ENCODE peak calls at places on chromosome 15, in six cellular contexts. D, E, T, H, I and X are unnamed samples.
A peak's percentile ranks its signal among the peaks of the same experiment; 100 is the strongest.

GRCh38 chr15:47027322-47027946 is 689.9 kb upstream of the SEMA6D start:
- DNase-seq in D (no peak), E (no peak), T (no peak), H (no peak), I (no peak), X (no peak)

GRCh38 chr15:84681822-84682221 is 23.8 kb upstream of the NMB start:
- DNase-seq in D (no peak), E (no peak), T (no peak), H (no peak), I (peak; percentile 53), X (no peak)

GRCh38 chr15:99050328-99050980 is 42.9 kb upstream of the PGPEP1L start:
- DNase-seq in D (no peak), E (no peak), T (no peak), H (no peak), I (no peak), X (no peak)

GRCh38 chr15:28020644-28021043 is 78.5 kb downstream of the OCA2 start:
- DNase-seq in D (no peak), E (no peak), T (no peak), H (no peak), I (no peak), X (no peak)

GRCh38 chr15:60760646-60761504 is 281.9 kb upstream of the ICE2 start:
- DNase-seq in D (no peak), E (no peak), T (no peak), H (no peak), I (no peak), X (no peak)

GRCh38 chr15:100311829-100312228 is 29.9 kb downstream of the ADAMTS17 start:
- DNase-seq in D (no peak), E (no peak), T (no peak), H (no peak), I (no peak), X (peak; percentile 32)

GRCh38 chr15:99826146-99826745 is 93.0 kb upstream of the LYSMD4 start:
- DNase-seq in D (no peak), E (no peak), T (no peak), H (no peak), I (no peak), X (no peak)

GRCh38 chr15:53979051-53979788 is 979 bp downstream of the UNC13C start:
- DNase-seq in D (no peak), E (no peak), T (no peak), H (no peak), I (no peak), X (no peak)

GRCh38 chr15:98442379-98442833 is 205.9 kb upstream of the IGF1R start:
- DNase-seq in D (no peak), E (peak; percentile 67), T (peak; percentile 45), H (peak; percentile 51), I (no peak), X (peak; percentile 89)

GRCh38 chr15:85024509-85025336 is 43.1 kb downstream of the PDE8A start:
- DNase-seq in D (no peak), E (no peak), T (no peak), H (peak; percentile 46), I (no peak), X (no peak)

GRCh38 chr15:98599911-98600685 is 48.2 kb upstream of the IGF1R start:
- DNase-seq in D (peak; percentile 64), E (no peak), T (peak; percentile 29), H (no peak), I (no peak), X (no peak)

GRCh38 chr15:55737373-55737772 is 5.6 kb downstream of the PRTG start:
- DNase-seq in D (no peak), E (peak; percentile 91), T (no peak), H (no peak), I (no peak), X (peak; percentile 25)

GRCh38 chr15:51841401-51842040 is 12.1 kb downstream of the TMOD3 start:
- DNase-seq in D (no peak), E (no peak), T (no peak), H (no peak), I (no peak), X (no peak)
- H3K4me1 ChIP-seq in D (peaks cover 28% of the 10 kb centered on the region), E (peaks cover 8% of the 10 kb centered on the region), T (peaks cover 17% of the 10 kb centered on the region), H (peaks cover 68% of the 10 kb centered on the region), I (peaks cover 82% of the 10 kb centered on the region), X (peaks cover 25% of the 10 kb centered on the region)

DNA sequence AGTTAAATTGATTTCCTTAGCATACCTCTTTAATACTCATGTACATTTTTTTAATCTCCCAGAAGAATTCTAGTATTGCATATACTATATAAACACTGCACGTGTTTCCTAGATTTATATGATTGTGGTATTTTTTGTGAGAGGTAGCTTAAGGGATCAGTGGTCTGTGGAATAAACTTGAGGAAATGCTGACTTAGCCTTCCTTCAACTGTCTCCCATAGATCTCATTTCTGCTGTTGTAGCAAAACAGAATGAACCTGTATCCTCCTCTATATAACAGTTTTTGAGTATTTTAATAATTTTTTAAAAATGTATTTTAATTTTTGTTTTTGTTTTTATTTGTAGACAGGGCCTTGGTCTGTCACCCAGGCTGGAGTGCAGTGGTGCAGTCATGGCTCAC is 86.8 kb downstream of the TCF12 start:
- DNase-seq in D (no peak), E (no peak), T (no peak), H (no peak), I (no peak), X (no peak)
- H3K27ac ChIP-seq in D (no peak overlapping the region), E (no peak overlapping the region), T (no peak overlapping the region), H (no peak overlapping the region), I (no peak overlapping the region), X (no peak overlapping the region)

GRCh38 chr15:82805994-82806406 is at the start of gene FSD2:
- DNase-seq in D (no peak), E (no peak), T (peak; percentile 11), H (no peak), I (no peak), X (peak; percentile 49)

GRCh38 chr15:82804575-82804949 is 1.3 kb downstream of the FSD2 start:
- DNase-seq in D (no peak), E (no peak), T (no peak), H (peak; percentile 7), I (no peak), X (no peak)

GRCh38 chr15:82802497-82802896 is 3.4 kb downstream of the FSD2 start:
- DNase-seq in D (no peak), E (no peak), T (no peak), H (no peak), I (no peak), X (no peak)

GRCh38 chr15:82807920-82808633 is 1.4 kb upstream of the WHAMM start:
- DNase-seq in D (no peak), E (no peak), T (no peak), H (no peak), I (no peak), X (no peak)

DNA sequence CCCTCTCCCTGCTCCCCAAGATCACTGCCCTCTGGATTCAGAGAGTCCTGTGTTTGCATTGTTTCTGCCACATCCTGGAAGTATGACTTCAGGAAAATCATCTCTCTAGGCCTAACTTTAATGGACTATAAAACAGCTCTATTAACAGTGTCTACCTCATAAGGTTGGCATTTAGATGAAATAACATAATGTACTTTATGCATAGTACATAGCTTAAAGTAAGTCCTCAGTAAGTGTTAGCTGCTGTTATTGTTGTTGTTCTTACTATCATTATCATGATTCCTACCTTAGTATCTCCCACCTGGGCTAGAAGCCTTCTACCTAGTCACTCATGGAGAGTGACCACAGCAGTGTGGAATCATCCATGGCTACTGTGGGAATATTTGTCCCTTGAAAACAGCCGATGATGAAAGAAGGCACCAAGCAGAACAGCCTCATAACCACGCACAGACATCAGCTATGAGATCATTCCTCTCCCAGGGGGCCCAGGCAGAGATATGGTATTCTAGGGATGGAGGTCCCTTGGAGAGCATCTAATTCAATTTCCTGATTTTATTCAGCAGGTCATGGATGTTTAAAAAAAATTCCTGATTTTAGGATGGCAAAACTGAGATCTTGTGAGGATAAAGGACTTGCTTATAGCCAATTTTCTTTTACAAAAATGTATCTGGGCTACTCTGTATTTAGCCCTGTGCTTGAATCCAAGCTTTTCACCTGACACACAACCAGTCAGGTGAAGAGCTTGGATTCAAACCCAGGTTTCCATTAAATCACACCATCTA is 1.9 kb downstream of the FSD2 start:
- DNase-seq in D (no peak), E (no peak), T (no peak), H (no peak), I (no peak), X (no peak)
- H3K4me3 ChIP-seq in D (no peak overlapping the region), E (no peak overlapping the region), T (no peak overlapping the region), H (no peak overlapping the region), I (no peak overlapping the region), X (no peak overlapping the region)

GRCh38 chr15:40332138-40332781 is 8.5 kb downstream of the CCDC9B start:
- DNase-seq in D (no peak), E (no peak), T (peak; percentile 19), H (no peak), I (no peak), X (no peak)
- H3K4me1 ChIP-seq in D (peaks cover 5% of the 10 kb centered on the region), E (peaks cover 26% of the 10 kb centered on the region), T (peaks cover 28% of the 10 kb centered on the region), H (peaks cover 19% of the 10 kb centered on the region), I (peaks cover 15% of the 10 kb centered on the region), X (peaks cover 60% of the 10 kb centered on the region)

DNA sequence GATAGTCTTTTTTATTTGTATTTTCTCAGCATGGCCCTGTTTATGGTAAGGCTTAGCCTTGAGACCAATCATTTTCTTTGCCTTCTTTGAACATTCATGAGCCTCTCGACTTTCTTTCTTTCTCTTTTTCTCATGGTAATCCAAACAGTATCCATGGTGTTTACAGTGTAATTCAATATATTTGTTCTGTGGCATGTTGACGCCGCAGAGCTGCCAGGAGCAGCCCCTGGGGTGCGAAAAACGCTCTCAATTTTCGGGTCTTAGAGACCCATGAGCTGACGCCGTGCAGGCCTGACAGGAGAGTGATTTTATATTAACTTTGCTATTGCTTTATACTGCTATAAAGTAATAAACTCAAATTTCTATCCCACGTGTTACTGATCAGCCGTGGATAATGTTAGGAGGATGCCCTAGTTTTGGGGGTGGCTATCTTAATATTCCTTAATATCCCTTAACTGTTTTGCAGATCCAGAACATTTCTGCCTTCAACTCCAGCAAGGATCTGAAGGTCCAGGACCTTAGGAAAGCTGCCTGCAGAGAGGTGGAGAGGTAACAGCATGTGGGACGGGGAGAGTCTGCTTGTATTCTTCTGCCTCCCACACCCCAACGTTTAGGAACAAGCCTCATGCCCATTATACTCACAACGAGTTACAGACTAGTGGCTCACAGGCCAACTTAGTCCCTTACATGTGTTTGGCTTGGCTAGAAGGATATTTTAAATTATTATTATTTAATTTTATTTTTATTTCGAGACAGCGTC is 29.3 kb upstream of the MYO1E start:
- DNase-seq in D (no peak), E (no peak), T (peak; percentile 30), H (no peak), I (no peak), X (peak; percentile 21)
- H3K27ac ChIP-seq in D (no peak overlapping the region), E (no peak overlapping the region), T (peak overlapping the region; percentile 48), H (no peak overlapping the region), I (no peak overlapping the region), X (no peak overlapping the region)

GRCh38 chr15:48643236-48643635 is 2.3 kb downstream of the FBN1 start:
- DNase-seq in D (no peak), E (no peak), T (no peak), H (no peak), I (no peak), X (no peak)
- H3K4me3 ChIP-seq in D (peak overlapping the region; percentile 66), E (no peak overlapping the region), T (no peak overlapping the region), H (no peak overlapping the region), I (no peak overlapping the region), X (peak overlapping the region; percentile 74)

GRCh38 chr15:69317392-69317841 is 18.7 kb downstream of the PAQR5 start:
- DNase-seq in D (no peak), E (no peak), T (peak; percentile 68), H (no peak), I (no peak), X (no peak)
- H3K4me1 ChIP-seq in D (no peaks in the 10 kb centered on the region), E (peaks cover 3% of the 10 kb centered on the region), T (peaks cover 12% of the 10 kb centered on the region), H (no peaks in the 10 kb centered on the region), I (no peaks in the 10 kb centered on the region), X (no peaks in the 10 kb centered on the region)